ENCODE peak calls at places on chromosomes 3 and 15, in five cellular contexts. U, E, R, F and J are unnamed samples.

GRCh38 chr15:95996494-95996893 is 334.0 kb upstream of the NR2F2 start:
- DNase-seq in U (no peak), E (no peak), R (no peak), F (no peak), J (no peak)

GRCh38 chr3:37974928-37975223 is 15.7 kb upstream of the VILL start:
- DNase-seq in U (no peak), E (no peak), R (no peak), F (no peak), J (no peak)

GRCh38 chr3:170355738-170356595 is 1.5 kb upstream of the SKIL start:
- DNase-seq in U (peak; percentile 91), E (peak; percentile 61), R (no peak), F (peak; percentile 37), J (no peak)

GRCh38 chr3:132448211-132448961 is 31.1 kb downstream of the DNAJC13 start:
- DNase-seq in U (peak; percentile 46), E (no peak), R (peak; percentile 23), F (no peak), J (no peak)

GRCh38 chr3:157279237-157279636 is 119.3 kb upstream of the CCNL1 start:
- DNase-seq in U (no peak), E (no peak), R (no peak), F (no peak), J (no peak)

GRCh38 chr3:14389133-14390115 is 13.0 kb upstream of the SLC6A6 start:
- DNase-seq in U (no peak), E (no peak), R (no peak), F (no peak), J (no peak)

GRCh38 chr3:151305081-151305777 is 11.4 kb downstream of the GPR87 start:
- DNase-seq in U (peak; percentile 97), E (no peak), R (peak; percentile 35), F (no peak), J (peak; percentile 17)

GRCh38 chr3:46479021-46479420 is 14.3 kb upstream of the LTF start:
- DNase-seq in U (no peak), E (no peak), R (no peak), F (no peak), J (no peak)

GRCh38 chr3:187694801-187695200 is 7.6 kb downstream of the RTP2 start:
- DNase-seq in U (peak; percentile 20), E (no peak), R (no peak), F (no peak), J (no peak)

GRCh38 chr3:179973931-179974361 is 62.8 kb downstream of the PEX5L start:
- DNase-seq in U (no peak), E (no peak), R (no peak), F (no peak), J (peak; percentile 47)

GRCh38 chr3:121894191-121894990 is at the start of gene SLC15A2:
- DNase-seq in U (no peak), E (no peak), R (no peak), F (no peak), J (no peak)

GRCh38 chr3:195546130-195546560 is 3.0 kb upstream of the PPP1R2 start:
- DNase-seq in U (peak; percentile 37), E (peak; percentile 79), R (no peak), F (peak; percentile 18), J (no peak)

GRCh38 chr3:25045291-25045690 is 382.8 kb upstream of the RARB start:
- DNase-seq in U (peak; percentile 24), E (no peak), R (no peak), F (no peak), J (no peak)

GRCh38 chr15:69790632-69791031 is 307.1 kb downstream of the TLE3 start:
- DNase-seq in U (no peak), E (peak; percentile 52), R (no peak), F (no peak), J (no peak)

GRCh38 chr3:170506556-170506955 is 79.3 kb downstream of the SLC7A14 start:
- DNase-seq in U (peak; percentile 73), E (no peak), R (no peak), F (no peak), J (no peak)

GRCh38 chr3:143775401-143775970 is 72.8 kb downstream of the SLC9A9 start:
- DNase-seq in U (peak; percentile 40), E (no peak), R (no peak), F (no peak), J (no peak)

GRCh38 chr3:50815844-50816243 is 141.1 kb downstream of the DOCK3 start:
- DNase-seq in U (no peak), E (no peak), R (no peak), F (no peak), J (no peak)

GRCh38 chr15:66787472-66787871 is 85.4 kb downstream of the SMAD6 start:
- DNase-seq in U (no peak), E (no peak), R (no peak), F (no peak), J (no peak)

GRCh38 chr15:98856540-98856907 is 151.1 kb downstream of the PGPEP1L start:
- DNase-seq in U (peak; percentile 68), E (no peak), R (no peak), F (no peak), J (no peak)

GRCh38 chr3:157921271-157921670 is 184.9 kb downstream of the SHOX2 start:
- DNase-seq in U (no peak), E (no peak), R (no peak), F (no peak), J (no peak)

GRCh38 chr3:149224736-149225594 is 3.3 kb upstream of the CP start:
- DNase-seq in U (peak; percentile 99), E (no peak), R (no peak), F (no peak), J (no peak)

GRCh38 chr3:104388624-104389023 is 978.1 kb upstream of the ALCAM start:
- DNase-seq in U (no peak), E (no peak), R (no peak), F (no peak), J (no peak)

GRCh38 chr3:173473237-173473636 is 75.7 kb downstream of the NLGN1 start:
- DNase-seq in U (no peak), E (no peak), R (no peak), F (no peak), J (no peak)

GRCh38 chr3:163490119-163490518 is 1588.2 kb downstream of the SI start:
- DNase-seq in U (peak; percentile 67), E (no peak), R (no peak), F (no peak), J (no peak)

GRCh38 chr15:82943176-82943575 is 9.3 kb downstream of the HOMER2 start:
- DNase-seq in U (no peak), E (no peak), R (no peak), F (no peak), J (no peak)

GRCh38 chr3:186930143-186930638 is at the start of gene ST6GAL1:
- DNase-seq in U (peak; percentile 60), E (peak; percentile 81), R (peak; percentile 35), F (peak; percentile 66), J (peak; percentile 92)

GRCh38 chr15:91104111-91104510 is 4.1 kb downstream of the SV2B start:
- DNase-seq in U (no peak), E (no peak), R (no peak), F (no peak), J (no peak)

DNA sequence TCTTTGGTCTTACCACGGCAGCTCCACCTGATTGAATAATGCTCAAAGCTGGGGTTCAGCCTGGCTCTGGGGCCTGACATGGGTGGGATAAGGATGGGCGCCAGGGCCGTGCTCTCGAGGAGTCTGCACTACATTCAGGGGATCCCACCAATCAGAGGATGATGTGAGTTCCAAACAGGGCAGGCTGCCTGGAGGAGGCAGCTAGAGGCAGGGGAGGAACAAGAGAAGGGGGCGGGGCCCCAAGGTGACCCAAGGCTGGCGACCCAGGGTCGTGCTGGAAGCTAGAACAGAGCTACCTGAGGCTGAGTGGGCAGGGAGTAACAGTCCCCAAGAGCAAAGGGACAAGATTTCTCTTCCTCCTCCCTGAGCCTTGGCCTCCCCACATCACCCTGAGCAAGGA is 56.1 kb downstream of the PCSK6 start:
- DNase-seq in U (no peak), E (peak; percentile 46), R (no peak), F (no peak), J (no peak)
- H3K4me3 ChIP-seq in U (no peak overlapping the region), E (no peak overlapping the region), R (no peak overlapping the region), F (no peak overlapping the region), J (no peak overlapping the region)

GRCh38 chr3:184174646-184175492 is at the start of gene AP2M1:
- DNase-seq in U (peak; percentile 99), E (peak; percentile 99), R (peak; percentile 97), F (peak; percentile 96), J (peak; percentile 97)

GRCh38 chr3:184175506-184175905 is 851 bp downstream of the AP2M1 start:
- DNase-seq in U (peak; percentile 4), E (no peak), R (no peak), F (no peak), J (no peak)

GRCh38 chr3:184173374-184173722 is 1.3 kb upstream of the AP2M1 start:
- DNase-seq in U (no peak), E (no peak), R (no peak), F (no peak), J (no peak)

GRCh38 chr3:184172681-184173373 is 1.8 kb upstream of the AP2M1 start:
- DNase-seq in U (peak; percentile 48), E (no peak), R (no peak), F (no peak), J (no peak)

DNA sequence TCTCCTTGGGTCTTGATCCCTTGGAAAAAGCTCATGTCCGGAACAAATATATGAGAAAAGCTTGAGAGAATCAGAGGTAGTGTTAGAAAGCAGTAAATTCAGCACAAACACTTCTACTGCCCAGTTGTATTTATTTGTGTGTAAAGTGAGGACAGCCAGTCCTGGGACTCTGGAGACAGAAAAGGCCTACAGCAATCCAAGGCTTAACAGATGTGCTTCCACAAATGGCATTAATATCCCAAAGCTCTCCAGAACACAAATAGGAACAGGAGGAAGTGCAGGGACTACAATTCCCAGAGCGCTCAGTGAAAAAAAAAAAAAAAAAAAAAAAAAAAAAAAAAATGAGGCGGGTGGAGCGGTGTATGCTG is 393 bp upstream of the AP2M1 start:
- DNase-seq in U (no peak), E (no peak), R (no peak), F (no peak), J (no peak)
- H3K4me3 ChIP-seq in U (peak overlapping the region; percentile 3), E (no peak overlapping the region), R (no peak overlapping the region), F (no peak overlapping the region), J (peak overlapping the region; percentile 12)

GRCh38 chr3:48084929-48085328 is 68.7 kb upstream of the MAP4 start:
- DNase-seq in U (no peak), E (no peak), R (no peak), F (no peak), J (no peak)

GRCh38 chr3:48084170-48084569 is 68.0 kb upstream of the MAP4 start:
- DNase-seq in U (no peak), E (no peak), R (no peak), F (no peak), J (no peak)

GRCh38 chr3:48088749-48089466 is 72.7 kb upstream of the MAP4 start:
- DNase-seq in U (peak; percentile 98), E (peak; percentile 97), R (peak; percentile 97), F (peak; percentile 93), J (peak; percentile 98)

GRCh38 chr3:48088056-48088748 is 72.0 kb upstream of the MAP4 start:
- DNase-seq in U (no peak), E (peak; percentile 60), R (no peak), F (peak; percentile 7), J (peak; percentile 32)

GRCh38 chr3:48086736-48087470 is 70.7 kb upstream of the MAP4 start:
- DNase-seq in U (peak; percentile 88), E (no peak), R (no peak), F (no peak), J (no peak)
- H3K4me3 ChIP-seq in U (peak overlapping the region; percentile 96), E (peak overlapping the region; percentile 71), R (no peak overlapping the region), F (peak overlapping the region; percentile 100), J (peak overlapping the region; percentile 64)

GRCh38 chr3:23099021-23099420 is 104.1 kb upstream of the UBE2E2 start:
- DNase-seq in U (no peak), E (no peak), R (no peak), F (no peak), J (no peak)
- H3K4me3 ChIP-seq in U (no peak overlapping the region), E (no peak overlapping the region), R (no peak overlapping the region), F (no peak overlapping the region), J (no peak overlapping the region)